ENCODE peak calls at places on chromosomes 6 and 20, in nine cellular contexts. D is adipocyte; J is NCI-H1105; U is fibroblast of mammary gland; C is activated T-cell treated with anti-CD3 and anti-CD28 coated beads, Interleukin-2, amount 50 U/mL, for 48 hours; Z is SHP77; T is substantia nigra; H is T-cell; B is hippocampal formation. Q is an unnamed sample.

GRCh38 chr20:18066421-18067333 is 9.0 kb upstream of the OVOL2 start:
- DNase-seq in J (no peak), D (no peak), U (no peak), T (no peak), Z (no peak), H (no peak), C (no peak), B (no peak), Q (no peak)

GRCh38 chr6:148487461-148487860 is 144.8 kb downstream of the SASH1 start:
- DNase-seq in D (no peak), U (no peak), Z (no peak), T (no peak), J (no peak), H (no peak), C (no peak), B (no peak), Q (no peak)

GRCh38 chr6:155174576-155175174 is 89.1 kb upstream of the CLDN20 start:
- DNase-seq in B (peak; percentile 51), Z (peak; percentile 81), J (peak; percentile 97), D (peak; percentile 90), H (peak; percentile 43), U (peak; percentile 86), C (peak; percentile 68), T (peak; percentile 57), Q (peak; percentile 48)

GRCh38 chr6:134034478-134034877 is 17.9 kb downstream of the SLC2A12 start:
- DNase-seq in C (no peak), T (no peak), D (no peak), Z (no peak), J (no peak), U (no peak), B (no peak), H (no peak), Q (no peak)

GRCh38 chr6:133553652-133554051 is 312.5 kb downstream of the EYA4 start:
- DNase-seq in J (peak; percentile 9), B (no peak), Z (peak; percentile 35), H (no peak), C (peak; percentile 28), U (peak; percentile 76), T (no peak), D (peak; percentile 89), Q (peak; percentile 45)

GRCh38 chr20:38187512-38187911 is 22.4 kb upstream of the TGM2 start:
- DNase-seq in U (peak; percentile 61), H (no peak), Z (no peak), C (no peak), T (no peak), D (peak; percentile 48), J (no peak), B (no peak), Q (no peak)

GRCh38 chr20:63056236-63057132 is 49.7 kb upstream of the BHLHE23 start:
- DNase-seq in U (no peak), T (no peak), B (peak; percentile 13), C (peak; percentile 52), D (peak; percentile 57), H (peak; percentile 12), J (peak; percentile 40), Z (peak; percentile 70), Q (peak; percentile 92)

GRCh38 chr20:37228111-37228510 is 33.5 kb downstream of the GHRH start:
- DNase-seq in U (no peak), T (no peak), Z (no peak), C (no peak), H (no peak), B (no peak), D (no peak), J (no peak), Q (no peak)

Q was measured in neural crest cell.